ENCODE peak calls at places on chromosomes 12 and 14, in seven cellular contexts. One of them, this sample, is unnamed. For H3K4me1, the result is how much of the 10 kb centered on the place peaks cover.

GRCh38 chr14:59337151-59337611 is 128.0 kb downstream of the GPR135 start:
- DNase-seq in thyroid gland: peak
- DNase-seq in breast epithelium: peak
- DNase-seq in right lobe of liver: no peak
- DNase-seq in IMR-90: no peak
- DNase-seq in stomach: peak
- DNase-seq in sigmoid colon: peak
- DNase-seq in this sample: peak

GRCh38 chr12:105921872-105922669 is 216.7 kb downstream of the NUAK1 start:
- DNase-seq in thyroid gland: no peak
- DNase-seq in breast epithelium: no peak
- DNase-seq in right lobe of liver: no peak
- DNase-seq in IMR-90: no peak
- DNase-seq in stomach: no peak
- DNase-seq in sigmoid colon: no peak
- DNase-seq in this sample: no peak

GRCh38 chr12:9872743-9873142 is 3.6 kb upstream of the CLEC2B start:
- DNase-seq in thyroid gland: no peak
- DNase-seq in breast epithelium: no peak
- DNase-seq in right lobe of liver: peak
- DNase-seq in IMR-90: no peak
- DNase-seq in stomach: no peak
- DNase-seq in sigmoid colon: no peak
- DNase-seq in this sample: no peak

GRCh38 chr12:6613015-6613775 is 6.0 kb upstream of the CHD4 start:
- DNase-seq in thyroid gland: peak
- DNase-seq in breast epithelium: peak
- DNase-seq in right lobe of liver: peak
- DNase-seq in IMR-90: peak
- DNase-seq in stomach: peak
- DNase-seq in sigmoid colon: peak
- DNase-seq in this sample: peak

GRCh38 chr14:105171004-105171673 is 2.6 kb upstream of the JAG2 start:
- DNase-seq in thyroid gland: no peak
- DNase-seq in breast epithelium: no peak
- DNase-seq in right lobe of liver: no peak
- DNase-seq in IMR-90: no peak
- DNase-seq in stomach: peak
- DNase-seq in sigmoid colon: no peak
- DNase-seq in this sample: no peak

GRCh38 chr12:109277899-109278762 is 31.0 kb downstream of the FOXN4 start:
- DNase-seq in thyroid gland: no peak
- DNase-seq in breast epithelium: no peak
- DNase-seq in right lobe of liver: no peak
- DNase-seq in IMR-90: peak
- DNase-seq in stomach: no peak
- DNase-seq in sigmoid colon: no peak
- DNase-seq in this sample: no peak

GRCh38 chr12:102120564-102120873 is 536 bp downstream of the PARPBP start:
- DNase-seq in thyroid gland: no peak
- DNase-seq in breast epithelium: no peak
- DNase-seq in right lobe of liver: no peak
- DNase-seq in IMR-90: no peak
- DNase-seq in stomach: no peak
- DNase-seq in sigmoid colon: no peak
- DNase-seq in this sample: no peak

GRCh38 chr14:28763914-28764848 is 2.4 kb upstream of the FOXG1 start:
- DNase-seq in thyroid gland: no peak
- DNase-seq in breast epithelium: no peak
- DNase-seq in right lobe of liver: no peak
- DNase-seq in IMR-90: no peak
- DNase-seq in stomach: no peak
- DNase-seq in sigmoid colon: no peak
- DNase-seq in this sample: no peak

GRCh38 chr12:114777052-114777451 is 93.1 kb upstream of the TBX3 start:
- DNase-seq in thyroid gland: no peak
- DNase-seq in breast epithelium: no peak
- DNase-seq in right lobe of liver: no peak
- DNase-seq in IMR-90: peak
- DNase-seq in stomach: no peak
- DNase-seq in sigmoid colon: no peak
- DNase-seq in this sample: no peak

GRCh38 chr14:104162495-104162894 is 24.1 kb downstream of the KIF26A start:
- DNase-seq in thyroid gland: no peak
- DNase-seq in breast epithelium: no peak
- DNase-seq in right lobe of liver: no peak
- DNase-seq in IMR-90: no peak
- DNase-seq in stomach: no peak
- DNase-seq in sigmoid colon: no peak
- DNase-seq in this sample: no peak

GRCh38 chr12:12442548-12443071 is 85.7 kb downstream of the BORCS5 start:
- DNase-seq in thyroid gland: no peak
- DNase-seq in breast epithelium: no peak
- DNase-seq in right lobe of liver: no peak
- DNase-seq in IMR-90: peak
- DNase-seq in stomach: no peak
- DNase-seq in sigmoid colon: no peak
- DNase-seq in this sample: no peak

GRCh38 chr12:51922146-51922545 is 14.8 kb downstream of the ACVRL1 start:
- DNase-seq in thyroid gland: no peak
- DNase-seq in breast epithelium: no peak
- DNase-seq in right lobe of liver: no peak
- DNase-seq in IMR-90: no peak
- DNase-seq in stomach: no peak
- DNase-seq in sigmoid colon: peak
- DNase-seq in this sample: no peak

GRCh38 chr12:118042091-118042490 is 18.9 kb downstream of the WSB2 start:
- DNase-seq in thyroid gland: no peak
- DNase-seq in breast epithelium: no peak
- DNase-seq in right lobe of liver: no peak
- DNase-seq in IMR-90: no peak
- DNase-seq in stomach: no peak
- DNase-seq in sigmoid colon: no peak
- DNase-seq in this sample: no peak

GRCh38 chr14:33359288-33359881 is 420.7 kb downstream of the NPAS3 start:
- DNase-seq in thyroid gland: no peak
- DNase-seq in breast epithelium: no peak
- DNase-seq in right lobe of liver: no peak
- DNase-seq in IMR-90: no peak
- DNase-seq in stomach: no peak
- DNase-seq in sigmoid colon: no peak
- DNase-seq in this sample: no peak

GRCh38 chr14:26887842-26888241 is 290.0 kb upstream of the NOVA1 start:
- DNase-seq in thyroid gland: no peak
- DNase-seq in breast epithelium: no peak
- DNase-seq in right lobe of liver: no peak
- DNase-seq in IMR-90: no peak
- DNase-seq in stomach: no peak
- DNase-seq in sigmoid colon: peak
- DNase-seq in this sample: no peak

GRCh38 chr14:29925106-29925722 is 2.4 kb downstream of the PRKD1 start:
- DNase-seq in thyroid gland: no peak
- DNase-seq in breast epithelium: no peak
- DNase-seq in right lobe of liver: no peak
- DNase-seq in IMR-90: peak
- DNase-seq in stomach: no peak
- DNase-seq in sigmoid colon: no peak
- DNase-seq in this sample: no peak
- H3K4me3 ChIP-seq in thyroid gland: no peak
- H3K4me3 ChIP-seq in breast epithelium: peak
- H3K4me3 ChIP-seq in right lobe of liver: no peak
- H3K4me3 ChIP-seq in IMR-90: peak
- H3K4me3 ChIP-seq in stomach: no peak
- H3K4me3 ChIP-seq in sigmoid colon: peak
- H3K4me3 ChIP-seq in this sample: no peak

GRCh38 chr14:77027538-77028383 is 747 bp downstream of the IRF2BPL start:
- DNase-seq in thyroid gland: peak
- DNase-seq in breast epithelium: peak
- DNase-seq in right lobe of liver: peak
- DNase-seq in IMR-90: peak
- DNase-seq in stomach: peak
- DNase-seq in sigmoid colon: peak
- DNase-seq in this sample: no peak
- TF ChIP-seq POLR2A in thyroid gland: peak
- TF ChIP-seq POLR2A in breast epithelium: no peak
- TF ChIP-seq POLR2A in right lobe of liver: peak
- TF ChIP-seq POLR2A in IMR-90: no peak
- TF ChIP-seq POLR2A in stomach: no peak
- TF ChIP-seq POLR2A in sigmoid colon: peak
- TF ChIP-seq POLR2A in this sample: peak

GRCh38 chr12:66947119-66947518 is 268.2 kb upstream of the GRIP1 start:
- DNase-seq in thyroid gland: no peak
- DNase-seq in breast epithelium: no peak
- DNase-seq in right lobe of liver: no peak
- DNase-seq in IMR-90: no peak
- DNase-seq in stomach: no peak
- DNase-seq in sigmoid colon: no peak
- DNase-seq in this sample: no peak

GRCh38 chr12:66956300-66956699 is 277.4 kb upstream of the GRIP1 start:
- DNase-seq in thyroid gland: no peak
- DNase-seq in breast epithelium: no peak
- DNase-seq in right lobe of liver: no peak
- DNase-seq in IMR-90: no peak
- DNase-seq in stomach: no peak
- DNase-seq in sigmoid colon: no peak
- DNase-seq in this sample: no peak

GRCh38 chr12:66952668-66953067 is 273.8 kb upstream of the GRIP1 start:
- DNase-seq in thyroid gland: no peak
- DNase-seq in breast epithelium: no peak
- DNase-seq in right lobe of liver: no peak
- DNase-seq in IMR-90: no peak
- DNase-seq in stomach: no peak
- DNase-seq in sigmoid colon: no peak
- DNase-seq in this sample: no peak
- H3K4me1 ChIP-seq in thyroid gland: under half
- H3K4me1 ChIP-seq in breast epithelium: under half
- H3K4me1 ChIP-seq in right lobe of liver: under half
- H3K4me1 ChIP-seq in IMR-90: under half
- H3K4me1 ChIP-seq in stomach: under half
- H3K4me1 ChIP-seq in sigmoid colon: under half
- H3K4me1 ChIP-seq in this sample: under half

DNA sequence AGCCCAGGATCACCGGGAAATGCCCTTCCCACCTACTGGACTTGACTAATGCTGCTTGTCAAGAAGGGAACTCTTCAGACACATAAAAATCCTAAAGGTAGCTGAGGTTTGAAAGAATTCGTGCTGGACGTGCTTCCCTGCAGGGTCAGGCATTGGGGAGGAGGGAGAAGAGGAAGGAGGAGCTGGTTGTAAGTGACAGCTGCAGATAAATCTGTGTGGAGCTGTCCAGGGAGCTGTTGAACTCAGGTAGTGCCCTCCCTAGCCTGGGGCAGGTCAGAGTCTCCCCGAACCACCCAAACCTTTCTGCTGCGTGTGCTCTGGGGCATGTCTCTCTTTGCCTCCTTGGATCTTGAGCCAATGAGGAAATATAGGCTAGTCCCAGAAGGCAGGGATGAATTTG is 23.7 kb upstream of the FOS start:
- DNase-seq in thyroid gland: peak
- DNase-seq in breast epithelium: peak
- DNase-seq in right lobe of liver: peak
- DNase-seq in IMR-90: no peak
- DNase-seq in stomach: no peak
- DNase-seq in sigmoid colon: no peak
- DNase-seq in this sample: no peak
- H3K4me3 ChIP-seq in thyroid gland: no peak
- H3K4me3 ChIP-seq in breast epithelium: peak
- H3K4me3 ChIP-seq in right lobe of liver: no peak
- H3K4me3 ChIP-seq in IMR-90: no peak
- H3K4me3 ChIP-seq in stomach: no peak
- H3K4me3 ChIP-seq in sigmoid colon: no peak
- H3K4me3 ChIP-seq in this sample: no peak

DNA sequence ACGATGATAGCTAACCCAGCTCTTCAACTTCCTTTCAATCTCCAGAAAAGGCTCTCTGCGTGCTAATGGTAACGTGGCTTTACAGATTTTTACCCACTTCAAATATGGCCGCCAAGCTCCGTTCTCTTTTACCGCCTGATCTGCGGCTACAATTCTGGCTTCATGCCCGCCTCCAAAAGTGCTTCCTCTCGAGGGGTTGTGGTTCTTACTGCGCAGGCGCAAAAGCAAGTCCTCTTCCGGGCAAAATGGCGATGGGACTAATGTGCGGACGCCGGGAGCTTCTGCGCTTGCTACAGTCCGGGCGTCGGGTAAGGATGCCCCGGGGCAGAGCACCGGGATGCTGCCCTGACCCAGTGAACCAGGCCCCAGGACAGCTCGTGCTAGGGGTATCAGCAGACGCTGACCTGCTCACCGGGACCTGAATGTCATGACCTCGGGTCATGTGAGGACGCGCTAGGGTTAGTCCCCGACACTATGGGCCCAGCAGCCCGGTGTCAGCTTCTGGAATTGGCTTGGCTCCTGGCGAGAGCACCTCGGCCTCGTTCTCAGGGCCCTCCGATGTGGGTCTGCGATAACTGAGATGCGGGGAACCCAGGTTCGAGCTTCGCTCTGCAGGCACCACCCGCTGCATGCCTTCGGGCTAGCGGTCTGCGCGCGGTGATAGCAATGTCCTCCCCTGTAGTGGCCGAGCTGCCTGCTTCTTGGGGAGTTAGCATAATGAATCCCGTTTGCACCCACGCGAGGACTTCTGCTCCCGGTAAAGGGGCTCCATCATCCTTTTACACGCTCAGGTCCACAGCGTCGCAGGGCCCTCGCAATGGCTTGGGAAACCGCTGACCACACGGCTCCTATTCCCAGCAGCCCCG is at the start of gene OXA1L:
- DNase-seq in thyroid gland: peak
- DNase-seq in breast epithelium: peak
- DNase-seq in right lobe of liver: peak
- DNase-seq in IMR-90: peak
- DNase-seq in stomach: peak
- DNase-seq in sigmoid colon: peak
- DNase-seq in this sample: peak
- TF ChIP-seq POLR2A in thyroid gland: no peak
- TF ChIP-seq POLR2A in breast epithelium: peak
- TF ChIP-seq POLR2A in right lobe of liver: peak
- TF ChIP-seq POLR2A in IMR-90: peak
- TF ChIP-seq POLR2A in stomach: no peak
- TF ChIP-seq POLR2A in sigmoid colon: peak
- TF ChIP-seq POLR2A in this sample: peak

GRCh38 chr14:35333797-35334743 is 41.9 kb downstream of the PSMA6 start:
- DNase-seq in thyroid gland: no peak
- DNase-seq in breast epithelium: no peak
- DNase-seq in right lobe of liver: no peak
- DNase-seq in IMR-90: no peak
- DNase-seq in stomach: no peak
- DNase-seq in sigmoid colon: no peak
- DNase-seq in this sample: no peak
- H3K4me1 ChIP-seq in thyroid gland: half or more
- H3K4me1 ChIP-seq in breast epithelium: under half
- H3K4me1 ChIP-seq in right lobe of liver: under half
- H3K4me1 ChIP-seq in IMR-90: under half
- H3K4me1 ChIP-seq in stomach: half or more
- H3K4me1 ChIP-seq in sigmoid colon: under half
- H3K4me1 ChIP-seq in this sample: half or more

GRCh38 chr12:15778126-15778525 is 11.1 kb downstream of the EPS8 start:
- DNase-seq in thyroid gland: no peak
- DNase-seq in breast epithelium: no peak
- DNase-seq in right lobe of liver: no peak
- DNase-seq in IMR-90: no peak
- DNase-seq in stomach: no peak
- DNase-seq in sigmoid colon: no peak
- DNase-seq in this sample: no peak
- H3K4me3 ChIP-seq in thyroid gland: no peak
- H3K4me3 ChIP-seq in breast epithelium: no peak
- H3K4me3 ChIP-seq in right lobe of liver: no peak
- H3K4me3 ChIP-seq in IMR-90: no peak
- H3K4me3 ChIP-seq in stomach: no peak
- H3K4me3 ChIP-seq in sigmoid colon: no peak
- H3K4me3 ChIP-seq in this sample: no peak

GRCh38 chr12:65170245-65170881 is 980 bp downstream of the LEMD3 start:
- DNase-seq in thyroid gland: peak
- DNase-seq in breast epithelium: peak
- DNase-seq in right lobe of liver: peak
- DNase-seq in IMR-90: peak
- DNase-seq in stomach: peak
- DNase-seq in sigmoid colon: peak
- DNase-seq in this sample: peak
- TF ChIP-seq POLR2A in thyroid gland: no peak
- TF ChIP-seq POLR2A in breast epithelium: no peak
- TF ChIP-seq POLR2A in right lobe of liver: peak
- TF ChIP-seq POLR2A in IMR-90: peak
- TF ChIP-seq POLR2A in stomach: no peak
- TF ChIP-seq POLR2A in sigmoid colon: no peak
- TF ChIP-seq POLR2A in this sample: no peak

This sample was measured in tibial nerve.